ENCODE peak calls at places on chromosomes 12 and 14, in eight cellular contexts. M, G, Q, R, H, W, S and E are unnamed samples. For H3K4me1 and H3K36me3, the result is how much of the 10 kb centered on the place peaks cover.

GRCh38 chr12:9256758-9257405 is 48.7 kb upstream of the PZP start:
- DNase-seq in M (no peak), G (no peak), Q (no peak), R (no peak), H (no peak), W (no peak), S (no peak), E (no peak)

GRCh38 chr12:109542014-109542413 is 31.3 kb downstream of the MMAB start:
- DNase-seq in M (no peak), G (no peak), Q (no peak), R (no peak), H (no peak), W (peak), S (peak), E (no peak)

GRCh38 chr14:102498005-102498677 is 11.4 kb downstream of the ANKRD9 start:
- DNase-seq in M (no peak), G (no peak), Q (no peak), R (no peak), H (no peak), W (peak), S (no peak), E (no peak)

GRCh38 chr14:63342381-63342780 is 23.6 kb upstream of the GPHB5 start:
- DNase-seq in M (no peak), G (no peak), Q (no peak), R (no peak), H (no peak), W (peak), S (no peak), E (no peak)

GRCh38 chr12:15220961-15221885 is at the start of gene RERG:
- DNase-seq in M (peak), G (peak), Q (peak), R (peak), H (peak), W (peak), S (peak), E (peak)

GRCh38 chr12:2963760-2964292 is 4.6 kb downstream of the TEAD4 start:
- DNase-seq in M (peak), G (no peak), Q (no peak), R (no peak), H (no peak), W (no peak), S (no peak), E (no peak)

GRCh38 chr14:21168055-21168454 is 12.2 kb upstream of the OR5AU1 start:
- DNase-seq in M (no peak), G (no peak), Q (no peak), R (no peak), H (no peak), W (no peak), S (no peak), E (no peak)

GRCh38 chr12:52331833-52332232 is 10.6 kb upstream of the KRT83 start:
- DNase-seq in M (peak), G (no peak), Q (no peak), R (peak), H (peak), W (no peak), S (no peak), E (no peak)

GRCh38 chr12:92971869-92972524 is 42.9 kb upstream of the EEA1 start:
- DNase-seq in M (no peak), G (no peak), Q (no peak), R (peak), H (no peak), W (peak), S (no peak), E (no peak)

GRCh38 chr12:132827763-132828703 is 636 bp downstream of the GOLGA3 start:
- DNase-seq in M (peak), G (no peak), Q (no peak), R (peak), H (peak), W (peak), S (no peak), E (peak)

GRCh38 chr14:95313707-95314106 is 6.0 kb downstream of the CLMN start:
- DNase-seq in M (peak), G (no peak), Q (no peak), R (peak), H (no peak), W (peak), S (no peak), E (no peak)

GRCh38 chr12:109714141-109714912 is 702 bp downstream of the FAM222A start:
- DNase-seq in M (peak), G (peak), Q (peak), R (peak), H (peak), W (peak), S (no peak), E (peak)

GRCh38 chr12:132583736-132584135 is 26.6 kb downstream of the LRCOL1 start:
- DNase-seq in M (peak), G (no peak), Q (no peak), R (no peak), H (no peak), W (no peak), S (no peak), E (no peak)

GRCh38 chr12:52061470-52062166 is 8.2 kb upstream of the ATG101 start:
- DNase-seq in M (no peak), G (no peak), Q (no peak), R (no peak), H (no peak), W (no peak), S (no peak), E (no peak)

GRCh38 chr12:117105902-117106301 is 6.7 kb upstream of the TESC start:
- DNase-seq in M (no peak), G (no peak), Q (no peak), R (no peak), H (no peak), W (peak), S (peak), E (peak)

GRCh38 chr12:15732341-15733061 is 56.7 kb downstream of the EPS8 start:
- DNase-seq in M (no peak), G (no peak), Q (no peak), R (no peak), H (no peak), W (no peak), S (peak), E (no peak)

GRCh38 chr14:69675246-69675583 is 63.8 kb downstream of the SUSD6 start:
- DNase-seq in M (no peak), G (no peak), Q (no peak), R (peak), H (no peak), W (no peak), S (no peak), E (no peak)
- H3K4me1 ChIP-seq in M (under half), G (half or more), Q (under half), R (half or more), H (half or more), W (under half), S (under half), E (half or more)

GRCh38 chr12:123293178-123293760 is 21.6 kb upstream of the CDK2AP1 start:
- DNase-seq in M (no peak), G (no peak), Q (no peak), R (no peak), H (no peak), W (no peak), S (no peak), E (no peak)
- H3K36me3 ChIP-seq in M (under half), G (under half), Q (half or more), R (half or more), H (half or more), W (under half), S (under half), E (under half)

GRCh38 chr14:100072783-100073346 is 7.6 kb downstream of the EVL start:
- DNase-seq in M (no peak), G (peak), Q (peak), R (peak), H (peak), W (peak), S (peak), E (peak)
- H3K4me1 ChIP-seq in M (under half), G (half or more), Q (under half), R (under half), H (half or more), W (under half), S (under half), E (half or more)

GRCh38 chr12:112102127-112102526 is 6.5 kb downstream of the NAA25 start:
- DNase-seq in M (no peak), G (no peak), Q (no peak), R (no peak), H (no peak), W (no peak), S (no peak), E (no peak)

GRCh38 chr12:112096070-112096469 is 12.5 kb downstream of the NAA25 start:
- DNase-seq in M (no peak), G (no peak), Q (no peak), R (no peak), H (no peak), W (no peak), S (no peak), E (no peak)

GRCh38 chr12:112096667-112097066 is 11.9 kb downstream of the NAA25 start:
- DNase-seq in M (no peak), G (no peak), Q (no peak), R (no peak), H (no peak), W (peak), S (peak), E (no peak)

GRCh38 chr12:112097641-112098040 is 10.9 kb downstream of the NAA25 start:
- DNase-seq in M (no peak), G (no peak), Q (no peak), R (no peak), H (no peak), W (peak), S (no peak), E (no peak)
- H3K36me3 ChIP-seq in M (under half), G (under half), Q (half or more), R (under half), H (under half), W (under half), S (under half), E (under half)